ENCODE peak calls at places on chromosomes 13 and 19, in six cellular contexts. V is bronchial epithelial cell, N is left ventricle myocardium inferior, U is transverse colon, A is upper lobe of right lung, R is mammary epithelial cell. W is an unnamed sample.
A peak's percentile ranks its signal among the peaks of the same experiment; 100 is the strongest.

GRCh38 chr13:80256352-80256932 is 84.5 kb downstream of the SPRY2 start:
- DNase-seq in V (no peak), N (no peak), U (no peak), A (no peak), R (no peak), W (no peak)

GRCh38 chr19:18939922-18940775 is 868 bp downstream of the HOMER3 start:
- DNase-seq in V (peak; percentile 61), N (peak; percentile 46), U (peak; percentile 60), A (peak; percentile 75), R (peak; percentile 65), W (no peak)

GRCh38 chr19:8085606-8086464 is 33.3 kb downstream of the CCL25 start:
- DNase-seq in V (no peak), N (no peak), U (peak; percentile 17), A (no peak), R (no peak), W (no peak)

GRCh38 chr19:18865973-18866799 is 29.8 kb downstream of the CERS1 start:
- DNase-seq in V (peak; percentile 27), N (peak; percentile 66), U (peak; percentile 62), A (peak; percentile 83), R (peak; percentile 39), W (peak; percentile 15)

GRCh38 chr19:43755256-43755801 is 567 bp upstream of the SMG9 start:
- DNase-seq in V (peak; percentile 43), N (peak; percentile 87), U (peak; percentile 90), A (peak; percentile 92), R (peak; percentile 42), W (peak; percentile 75)

GRCh38 chr19:4984106-4984380 is 15.1 kb downstream of the KDM4B start:
- DNase-seq in V (no peak), N (no peak), U (no peak), A (no peak), R (no peak), W (no peak)

GRCh38 chr19:46373573-46374359 is 26.9 kb downstream of the PPP5C start:
- DNase-seq in V (peak; percentile 98), N (peak; percentile 85), U (peak; percentile 94), A (peak; percentile 96), R (peak; percentile 99), W (no peak)

GRCh38 chr13:87669379-87669978 is 1.7 kb upstream of the SLITRK5 start:
- DNase-seq in V (peak; percentile 52), N (no peak), U (no peak), A (no peak), R (no peak), W (peak; percentile 55)

GRCh38 chr19:16371540-16371986 is 46.9 kb downstream of the KLF2 start:
- DNase-seq in V (no peak), N (peak; percentile 55), U (peak; percentile 90), A (peak; percentile 84), R (no peak), W (peak; percentile 94)

GRCh38 chr13:50793026-50793425 is 50.5 kb downstream of the DLEU7 start:
- DNase-seq in V (no peak), N (no peak), U (no peak), A (no peak), R (no peak), W (no peak)

GRCh38 chr19:28960986-28961705 is 251.8 kb downstream of the UQCRFS1 start:
- DNase-seq in V (no peak), N (no peak), U (no peak), A (no peak), R (peak; percentile 1), W (no peak)

GRCh38 chr13:58461217-58461616 is 829.7 kb downstream of the PCDH17 start:
- DNase-seq in V (no peak), N (no peak), U (no peak), A (no peak), R (no peak), W (no peak)

GRCh38 chr19:40392894-40393517 is 3.0 kb upstream of the HIPK4 start:
- DNase-seq in V (peak; percentile 57), N (no peak), U (peak; percentile 52), A (peak; percentile 80), R (peak; percentile 40), W (no peak)

GRCh38 chr19:16586477-16586871 is 14.3 kb upstream of the SLC35E1 start:
- DNase-seq in V (no peak), N (no peak), U (no peak), A (no peak), R (no peak), W (no peak)

GRCh38 chr13:19862511-19863313 is 737 bp downstream of the ZMYM5 start:
- DNase-seq in V (peak; percentile 30), N (peak; percentile 28), U (peak; percentile 35), A (peak; percentile 71), R (peak; percentile 46), W (peak; percentile 48)

GRCh38 chr13:112714366-112714765 is 24.5 kb downstream of the ATP11A start:
- DNase-seq in V (no peak), N (no peak), U (no peak), A (peak; percentile 58), R (no peak), W (no peak)

GRCh38 chr19:11404588-11405258 is 14.4 kb downstream of the RGL3 start:
- DNase-seq in V (no peak), N (no peak), U (no peak), A (no peak), R (no peak), W (no peak)

GRCh38 chr13:97567510-97568243 is 133.7 kb downstream of the RAP2A start:
- DNase-seq in V (peak; percentile 90), N (no peak), U (peak; percentile 77), A (peak; percentile 77), R (peak; percentile 61), W (no peak)

GRCh38 chr19:35090160-35090794 is 25.3 kb upstream of the FXYD3 start:
- DNase-seq in V (peak; percentile 53), N (no peak), U (peak; percentile 58), A (peak; percentile 72), R (peak; percentile 46), W (peak; percentile 28)
- H3K4me3 ChIP-seq in V (no peak overlapping the region), N (peak overlapping the region; percentile 38), U (no peak overlapping the region), A (no peak overlapping the region), R (no peak overlapping the region), W (no peak overlapping the region)

DNA sequence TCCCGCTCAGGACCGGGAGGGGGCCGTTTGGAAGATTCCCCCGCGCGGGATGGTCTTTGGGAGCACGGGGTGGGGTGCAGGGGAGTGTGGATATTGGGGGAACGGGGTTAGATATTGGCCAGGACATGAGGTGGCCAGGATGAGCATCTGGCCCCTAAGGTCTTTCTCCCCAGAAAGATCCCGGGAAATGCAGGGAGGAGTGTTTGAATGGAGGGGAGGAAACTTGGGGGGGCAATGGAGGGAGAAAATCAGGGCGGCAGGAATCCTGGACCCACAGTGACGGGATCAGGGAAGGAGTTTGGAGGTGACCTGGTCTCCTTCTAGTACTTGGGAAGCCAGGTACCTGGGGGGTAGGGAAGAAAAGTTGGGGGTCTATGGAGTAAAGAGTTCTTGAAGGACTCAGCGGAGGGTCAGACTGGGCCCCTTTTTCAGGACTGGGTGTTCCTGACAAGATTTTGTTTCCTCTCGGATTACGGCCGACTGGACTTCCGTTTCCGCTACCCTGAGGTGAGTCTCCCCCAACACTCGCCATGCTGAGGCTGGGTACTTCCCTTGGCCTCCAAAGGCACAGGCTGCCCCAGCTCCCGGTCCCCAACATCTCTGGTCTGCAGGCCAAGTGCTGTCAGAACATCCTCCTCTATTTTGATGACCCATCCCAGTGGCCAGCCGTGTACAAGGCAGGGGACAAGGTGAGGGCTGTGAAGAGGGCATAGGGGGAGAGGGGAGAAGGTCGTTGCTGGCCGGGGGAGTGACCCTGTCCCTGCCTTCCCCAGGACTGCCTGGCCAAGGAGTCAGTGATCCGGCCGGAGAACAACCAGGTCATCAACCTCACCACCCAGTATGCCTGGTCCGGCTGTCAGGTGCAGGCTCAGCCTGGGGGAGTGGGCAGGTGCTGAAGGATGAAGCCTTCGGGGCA is 989 bp downstream of the TMEM145 start:
- DNase-seq in V (no peak), N (no peak), U (no peak), A (no peak), R (no peak), W (no peak)
- H3K4me3 ChIP-seq in V (no peak overlapping the region), N (peak overlapping the region; percentile 67), U (no peak overlapping the region), A (no peak overlapping the region), R (no peak overlapping the region), W (peak overlapping the region; percentile 51)

GRCh38 chr13:95641291-95641811 is 3.2 kb downstream of the DZIP1 start:
- DNase-seq in V (no peak), N (no peak), U (peak; percentile 10), A (no peak), R (no peak), W (no peak)

GRCh38 chr13:95643471-95643813 is 1.1 kb downstream of the DZIP1 start:
- DNase-seq in V (no peak), N (no peak), U (no peak), A (no peak), R (peak; percentile 57), W (no peak)

GRCh38 chr13:95643009-95643408 is 1.5 kb downstream of the DZIP1 start:
- DNase-seq in V (no peak), N (no peak), U (no peak), A (no peak), R (no peak), W (no peak)

GRCh38 chr13:95643814-95644598 is 500 bp downstream of the DZIP1 start:
- DNase-seq in V (no peak), N (peak; percentile 18), U (no peak), A (no peak), R (peak; percentile 62), W (no peak)

GRCh38 chr13:95641961-95642621 is 2.4 kb downstream of the DZIP1 start:
- DNase-seq in V (no peak), N (peak; percentile 41), U (peak; percentile 41), A (peak; percentile 69), R (peak; percentile 46), W (no peak)
- H3K4me3 ChIP-seq in V (peak overlapping the region; percentile 31), N (peak overlapping the region; percentile 78), U (peak overlapping the region; percentile 50), A (peak overlapping the region; percentile 41), R (peak overlapping the region; percentile 58), W (no peak overlapping the region)

GRCh38 chr19:38316477-38317067 is 825 bp upstream of the YIF1B start:
- DNase-seq in V (no peak), N (no peak), U (no peak), A (no peak), R (no peak), W (no peak)

GRCh38 chr19:38320969-38321339 is 1.3 kb downstream of the KCNK6 start:
- DNase-seq in V (no peak), N (no peak), U (no peak), A (no peak), R (no peak), W (no peak)

GRCh38 chr19:38319421-38320258 is at the start of gene KCNK6:
- DNase-seq in V (peak; percentile 48), N (peak; percentile 46), U (peak; percentile 82), A (peak; percentile 81), R (peak; percentile 71), W (peak; percentile 7)

GRCh38 chr19:38317104-38317612 is 1.4 kb upstream of the YIF1B start:
- DNase-seq in V (no peak), N (no peak), U (no peak), A (no peak), R (no peak), W (no peak)

GRCh38 chr19:38318595-38319142 is 976 bp upstream of the KCNK6 start:
- DNase-seq in V (peak; percentile 73), N (peak; percentile 55), U (no peak), A (no peak), R (peak; percentile 57), W (no peak)
- H3K4me3 ChIP-seq in V (peak overlapping the region; percentile 71), N (peak overlapping the region; percentile 83), U (peak overlapping the region; percentile 90), A (peak overlapping the region; percentile 71), R (peak overlapping the region; percentile 57), W (no peak overlapping the region)

DNA sequence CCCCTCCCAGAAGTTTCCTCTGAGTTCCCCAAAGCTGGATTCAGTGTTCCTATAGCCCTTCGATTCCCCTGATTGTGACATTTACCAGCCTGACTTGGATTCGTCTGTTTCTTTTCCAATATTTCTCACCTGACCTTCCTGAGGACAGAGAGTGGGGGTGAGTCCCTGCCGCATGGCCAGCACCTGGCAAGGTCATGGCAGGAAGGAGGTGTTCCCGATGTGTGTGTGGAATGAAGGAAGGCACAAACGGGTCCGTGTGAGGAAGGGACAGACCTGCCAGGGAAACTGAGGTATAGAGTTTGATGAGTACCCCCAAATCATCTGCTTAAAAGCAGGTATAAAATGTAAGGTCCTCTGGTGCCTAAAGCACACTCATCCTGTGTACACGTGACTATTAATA is 3.3 kb downstream of the COL4A1 start:
- DNase-seq in V (no peak), N (no peak), U (no peak), A (no peak), R (no peak), W (no peak)
- H3K4me3 ChIP-seq in V (no peak overlapping the region), N (peak overlapping the region; percentile 83), U (peak overlapping the region; percentile 69), A (no peak overlapping the region), R (no peak overlapping the region), W (no peak overlapping the region)

W was measured in Jurkat, Clone E6-1.